ENCODE peak calls at places on chromosomes 11 and 22, in four cellular contexts. L is prostate gland, G is chondrocyte, Q is HFFc6. W is an unnamed sample.
A peak's percentile ranks its signal among the peaks of the same experiment; 100 is the strongest.

GRCh38 chr11:68333176-68333575 is 20.8 kb downstream of the LRP5 start:
- DNase-seq in L (no peak), G (no peak), Q (no peak), W (no peak)

GRCh38 chr11:113151502-113151901 is 162.9 kb upstream of the TTC12 start:
- DNase-seq in L (no peak), G (no peak), Q (no peak), W (no peak)

GRCh38 chr22:47633111-47633510 is 870.7 kb downstream of the TBC1D22A start:
- DNase-seq in L (no peak), G (no peak), Q (no peak), W (no peak)

GRCh38 chr11:110249066-110249465 is 47.3 kb downstream of the RDX start:
- DNase-seq in L (no peak), G (no peak), Q (no peak), W (no peak)

GRCh38 chr11:26225643-26226042 is 106.3 kb upstream of the ANO3 start:
- DNase-seq in L (no peak), G (no peak), Q (no peak), W (no peak)

GRCh38 chr22:19868773-19869471 is 14.2 kb upstream of the GNB1L start:
- DNase-seq in L (no peak), G (peak; percentile 91), Q (no peak), W (no peak)

GRCh38 chr22:37627545-37627944 is 11.9 kb upstream of the SH3BP1 start:
- DNase-seq in L (no peak), G (no peak), Q (no peak), W (no peak)

GRCh38 chr22:43100223-43100622 is 10.3 kb upstream of the BIK start:
- DNase-seq in L (no peak), G (no peak), Q (no peak), W (no peak)

GRCh38 chr22:38137876-38138687 is 27.6 kb upstream of the BAIAP2L2 start:
- DNase-seq in L (no peak), G (no peak), Q (no peak), W (no peak)

GRCh38 chr11:17036666-17037658 is 22.7 kb upstream of the PLEKHA7 start:
- DNase-seq in L (no peak), G (no peak), Q (no peak), W (no peak)

GRCh38 chr11:114395776-114396175 is 4.5 kb downstream of the C11orf71 start:
- DNase-seq in L (no peak), G (no peak), Q (no peak), W (no peak)

GRCh38 chr22:31080848-31081649 is at the start of gene SMTN:
- DNase-seq in L (peak; percentile 94), G (no peak), Q (peak; percentile 79), W (peak; percentile 94)

GRCh38 chr11:65634905-65635731 is 2.8 kb upstream of the SIPA1 start:
- DNase-seq in L (no peak), G (no peak), Q (no peak), W (no peak)

GRCh38 chr11:27216268-27217149 is 146.5 kb downstream of the CCDC34 start:
- DNase-seq in L (no peak), G (no peak), Q (no peak), W (no peak)

GRCh38 chr11:126404367-126404766 is 48.9 kb downstream of the ST3GAL4 start:
- DNase-seq in L (no peak), G (no peak), Q (peak; percentile 7), W (no peak)

GRCh38 chr22:37167981-37168647 is 18.4 kb upstream of the IL2RB start:
- DNase-seq in L (no peak), G (no peak), Q (no peak), W (no peak)

GRCh38 chr22:30647536-30647935 is 12.0 kb downstream of the SLC35E4 start:
- DNase-seq in L (no peak), G (no peak), Q (no peak), W (no peak)

GRCh38 chr22:42621505-42622002 is 6.9 kb upstream of the POLDIP3 start:
- DNase-seq in L (no peak), G (no peak), Q (peak; percentile 68), W (peak; percentile 88)

GRCh38 chr11:108929241-108929640 is 264.4 kb downstream of the DDX10 start:
- DNase-seq in L (no peak), G (no peak), Q (peak; percentile 96), W (no peak)

GRCh38 chr11:34757026-34757451 is 136.1 kb downstream of the EHF start:
- DNase-seq in L (no peak), G (no peak), Q (no peak), W (no peak)

GRCh38 chr22:27851974-27852713 is 50.6 kb upstream of the MN1 start:
- DNase-seq in L (no peak), G (no peak), Q (no peak), W (no peak)

GRCh38 chr11:45095691-45096010 is 50.8 kb upstream of the PRDM11 start:
- DNase-seq in L (no peak), G (no peak), Q (no peak), W (no peak)

GRCh38 chr11:121543981-121544380 is 91.2 kb upstream of the SORL1-AS1 start:
- DNase-seq in L (no peak), G (no peak), Q (no peak), W (no peak)

GRCh38 chr11:412641-413119 is 2.1 kb downstream of the SIGIRR start:
- DNase-seq in L (no peak), G (no peak), Q (no peak), W (no peak)

GRCh38 chr22:27212617-27213177 is 555.3 kb downstream of the MIAT start:
- DNase-seq in L (peak; percentile 31), G (no peak), Q (peak; percentile 85), W (no peak)

GRCh38 chr11:132864811-132865576 is 667.3 kb downstream of the OPCML start:
- DNase-seq in L (no peak), G (no peak), Q (no peak), W (no peak)

GRCh38 chr11:113026778-113027177 is 65.6 kb downstream of the NCAM1 start:
- DNase-seq in L (no peak), G (no peak), Q (no peak), W (no peak)

GRCh38 chr11:57597461-57597892 is at the start of gene SERPING1:
- DNase-seq in L (peak; percentile 10), G (no peak), Q (no peak), W (no peak)

GRCh38 chr22:24416095-24416494 is 11.3 kb upstream of the ADORA2A start:
- DNase-seq in L (no peak), G (no peak), Q (no peak), W (no peak)

GRCh38 chr11:45180158-45180887 is 33.9 kb downstream of the PRDM11 start:
- DNase-seq in L (peak; percentile 58), G (no peak), Q (peak; percentile 13), W (no peak)

GRCh38 chr22:24410110-24410856 is 17.1 kb upstream of the ADORA2A start:
- DNase-seq in L (no peak), G (no peak), Q (peak; percentile 30), W (no peak)

GRCh38 chr11:23620617-23621016 is 760.3 kb upstream of the CCDC179 start:
- DNase-seq in L (no peak), G (no peak), Q (no peak), W (no peak)

GRCh38 chr11:76656571-76657081 is 13.9 kb downstream of the LRRC32 start:
- DNase-seq in L (no peak), G (peak; percentile 44), Q (no peak), W (peak; percentile 20)

DNA sequence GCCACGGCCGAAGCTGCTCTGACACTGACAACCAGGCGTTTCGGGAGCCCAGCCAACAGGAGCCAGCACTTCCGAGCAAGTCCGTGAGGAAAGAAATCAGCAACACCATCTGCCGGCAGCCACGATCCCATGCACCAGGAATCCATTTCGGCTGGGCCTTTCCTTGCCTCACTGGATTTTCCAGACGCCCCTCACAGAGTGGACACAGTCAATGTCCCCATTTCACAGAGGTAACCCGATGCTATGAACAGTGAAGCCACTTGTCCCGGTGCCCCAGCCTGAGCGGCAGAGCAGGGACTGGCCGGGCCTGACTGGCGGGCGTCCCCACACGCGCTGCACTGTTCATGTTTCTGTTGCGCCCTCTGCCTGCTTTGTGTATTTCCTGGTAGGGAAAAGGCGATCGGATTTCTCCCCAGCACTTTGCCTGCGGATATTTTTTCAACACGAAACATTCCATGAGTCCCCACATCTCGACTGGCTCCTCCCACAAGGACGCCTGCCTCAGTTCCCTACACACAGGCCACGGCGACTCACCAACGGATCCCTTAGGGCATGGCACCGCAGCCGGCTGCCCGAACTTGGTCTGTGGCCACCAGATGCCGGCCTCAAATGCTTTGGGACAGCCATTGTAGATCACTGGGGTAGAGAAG is 55.3 kb downstream of the TRMU start:
- DNase-seq in L (peak; percentile 81), G (peak; percentile 73), Q (no peak), W (no peak)
- TF ChIP-seq CTCF in L (peak; percentile 85), G (peak; percentile 84), Q (no peak), W (no peak)

GRCh38 chr11:10893713-10894112 is 35.9 kb upstream of the ZBED5 start:
- DNase-seq in L (no peak), G (no peak), Q (peak; percentile 41), W (no peak)
- TF ChIP-seq CTCF in L (no peak), G (peak; percentile 77), Q (peak; percentile 62), W (no peak)

GRCh38 chr11:124747406-124748099 is 4.5 kb downstream of the VSIG2 start:
- DNase-seq in L (no peak), G (no peak), Q (no peak), W (no peak)
- TF ChIP-seq CTCF in L (no peak), G (no peak), Q (no peak), W (no peak)

GRCh38 chr11:101993172-101993571 is 54.1 kb upstream of the CFAP300 start:
- DNase-seq in L (no peak), G (no peak), Q (no peak), W (no peak)

GRCh38 chr11:101987370-101987769 is 59.9 kb upstream of the CFAP300 start:
- DNase-seq in L (no peak), G (no peak), Q (no peak), W (no peak)
- TF ChIP-seq CTCF in L (no peak), G (peak; percentile 16), Q (no peak), W (no peak)

DNA sequence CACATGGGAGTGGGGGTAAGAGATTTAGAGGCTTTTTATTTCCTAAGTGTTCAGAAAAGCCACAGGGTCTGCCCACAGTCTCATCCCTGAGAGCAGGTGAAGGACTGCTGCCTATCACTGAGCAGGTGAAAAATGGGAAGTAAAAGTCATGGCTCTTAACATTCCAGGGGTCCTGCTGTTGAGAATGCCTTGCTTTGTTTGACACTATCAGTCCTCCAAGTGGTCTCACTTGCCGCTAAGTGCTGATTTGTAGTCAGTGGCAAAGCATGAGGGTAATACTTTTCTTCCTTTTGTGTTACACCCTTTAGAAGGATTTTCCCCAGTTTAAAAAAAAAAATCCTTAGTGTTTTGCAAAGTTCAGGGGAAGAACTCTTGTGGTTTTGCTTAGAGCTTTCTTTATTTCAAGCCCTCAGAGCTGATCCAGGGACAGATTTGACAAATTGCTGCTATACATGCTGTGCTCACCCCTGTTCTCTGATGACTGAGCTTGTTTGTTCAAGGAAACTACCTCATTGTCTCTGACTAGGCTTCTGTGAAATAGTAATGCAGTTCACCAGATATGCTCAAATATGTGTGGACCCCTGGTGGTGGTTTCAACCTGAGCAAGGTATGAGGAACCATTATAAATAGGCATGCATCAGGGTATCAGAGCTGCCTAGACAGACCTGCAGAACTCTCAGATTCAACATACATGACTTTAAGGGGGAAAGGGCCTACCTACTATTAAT is 141.0 kb downstream of the ARHGAP42 start:
- DNase-seq in L (no peak), G (no peak), Q (no peak), W (no peak)
- TF ChIP-seq CTCF in L (no peak), G (peak; percentile 46), Q (peak; percentile 39), W (no peak)